ENCODE peak calls at places on chromosomes 3 and 15, in six cellular contexts. One of them, this sample, is unnamed.

GRCh38 chr15:46460426-46460825 is 825.6 kb downstream of the SQOR start:
- DNase-seq in left ventricle myocardium inferior: no peak
- DNase-seq in DND-41: no peak
- DNase-seq in cardiac muscle cell: no peak
- DNase-seq in colonic mucosa: no peak
- DNase-seq in WERI-Rb-1: no peak
- DNase-seq in this sample: no peak

GRCh38 chr3:49020335-49021212 is 1.3 kb upstream of the NDUFAF3 start:
- DNase-seq in left ventricle myocardium inferior: peak; percentile 62
- DNase-seq in DND-41: peak; percentile 43
- DNase-seq in cardiac muscle cell: no peak
- DNase-seq in colonic mucosa: peak; percentile 57
- DNase-seq in WERI-Rb-1: peak; percentile 60
- DNase-seq in this sample: peak; percentile 68

GRCh38 chr15:34708422-34708821 is 46.4 kb downstream of the GJD2 start:
- DNase-seq in left ventricle myocardium inferior: no peak
- DNase-seq in DND-41: no peak
- DNase-seq in cardiac muscle cell: peak; percentile 65
- DNase-seq in colonic mucosa: no peak
- DNase-seq in WERI-Rb-1: peak; percentile 17
- DNase-seq in this sample: no peak

GRCh38 chr3:134039161-134039862 is 9.6 kb upstream of the SLCO2A1 start:
- DNase-seq in left ventricle myocardium inferior: no peak
- DNase-seq in DND-41: no peak
- DNase-seq in cardiac muscle cell: peak; percentile 6
- DNase-seq in colonic mucosa: peak; percentile 87
- DNase-seq in WERI-Rb-1: peak; percentile 51
- DNase-seq in this sample: peak; percentile 84

GRCh38 chr15:49438970-49439631 is 16.1 kb downstream of the FGF7 start:
- DNase-seq in left ventricle myocardium inferior: peak; percentile 31
- DNase-seq in DND-41: no peak
- DNase-seq in cardiac muscle cell: peak; percentile 68
- DNase-seq in colonic mucosa: no peak
- DNase-seq in WERI-Rb-1: no peak
- DNase-seq in this sample: peak; percentile 23

GRCh38 chr3:16724487-16724886 is 119.3 kb upstream of the DAZL start:
- DNase-seq in left ventricle myocardium inferior: no peak
- DNase-seq in DND-41: no peak
- DNase-seq in cardiac muscle cell: peak; percentile 50
- DNase-seq in colonic mucosa: no peak
- DNase-seq in WERI-Rb-1: no peak
- DNase-seq in this sample: no peak

GRCh38 chr3:33810545-33810944 is 12.1 kb downstream of the PDCD6IP start:
- DNase-seq in left ventricle myocardium inferior: no peak
- DNase-seq in DND-41: no peak
- DNase-seq in cardiac muscle cell: no peak
- DNase-seq in colonic mucosa: no peak
- DNase-seq in WERI-Rb-1: no peak
- DNase-seq in this sample: no peak

GRCh38 chr3:94936023-94936580 is 873.2 kb downstream of the NSUN3 start:
- DNase-seq in left ventricle myocardium inferior: no peak
- DNase-seq in DND-41: no peak
- DNase-seq in cardiac muscle cell: no peak
- DNase-seq in colonic mucosa: no peak
- DNase-seq in WERI-Rb-1: no peak
- DNase-seq in this sample: no peak

GRCh38 chr3:16671690-16672089 is 66.5 kb upstream of the DAZL start:
- DNase-seq in left ventricle myocardium inferior: no peak
- DNase-seq in DND-41: no peak
- DNase-seq in cardiac muscle cell: no peak
- DNase-seq in colonic mucosa: no peak
- DNase-seq in WERI-Rb-1: no peak
- DNase-seq in this sample: no peak

GRCh38 chr3:70608434-70608833 is 296.0 kb upstream of the MDFIC2 start:
- DNase-seq in left ventricle myocardium inferior: no peak
- DNase-seq in DND-41: no peak
- DNase-seq in cardiac muscle cell: no peak
- DNase-seq in colonic mucosa: no peak
- DNase-seq in WERI-Rb-1: no peak
- DNase-seq in this sample: no peak

GRCh38 chr3:9745521-9745920 is 4.2 kb upstream of the OGG1 start:
- DNase-seq in left ventricle myocardium inferior: no peak
- DNase-seq in DND-41: no peak
- DNase-seq in cardiac muscle cell: no peak
- DNase-seq in colonic mucosa: no peak
- DNase-seq in WERI-Rb-1: no peak
- DNase-seq in this sample: no peak

GRCh38 chr3:172070799-172071198 is 31.4 kb downstream of the FNDC3B start:
- DNase-seq in left ventricle myocardium inferior: no peak
- DNase-seq in DND-41: no peak
- DNase-seq in cardiac muscle cell: no peak
- DNase-seq in colonic mucosa: no peak
- DNase-seq in WERI-Rb-1: no peak
- DNase-seq in this sample: no peak

GRCh38 chr3:25713316-25713967 is 48.7 kb upstream of the TOP2B start:
- DNase-seq in left ventricle myocardium inferior: no peak
- DNase-seq in DND-41: no peak
- DNase-seq in cardiac muscle cell: no peak
- DNase-seq in colonic mucosa: no peak
- DNase-seq in WERI-Rb-1: no peak
- DNase-seq in this sample: no peak

GRCh38 chr3:38131621-38132369 is 5.1 kb downstream of the ACAA1 start:
- DNase-seq in left ventricle myocardium inferior: no peak
- DNase-seq in DND-41: no peak
- DNase-seq in cardiac muscle cell: peak; percentile 56
- DNase-seq in colonic mucosa: peak; percentile 53
- DNase-seq in WERI-Rb-1: peak; percentile 75
- DNase-seq in this sample: peak; percentile 37

GRCh38 chr3:134366928-134367352 is 7.3 kb downstream of the AMOTL2 start:
- DNase-seq in left ventricle myocardium inferior: peak; percentile 62
- DNase-seq in DND-41: no peak
- DNase-seq in cardiac muscle cell: no peak
- DNase-seq in colonic mucosa: peak; percentile 22
- DNase-seq in WERI-Rb-1: no peak
- DNase-seq in this sample: no peak

GRCh38 chr3:157231071-157231470 is 71.1 kb upstream of the CCNL1 start:
- DNase-seq in left ventricle myocardium inferior: no peak
- DNase-seq in DND-41: no peak
- DNase-seq in cardiac muscle cell: peak; percentile 92
- DNase-seq in colonic mucosa: no peak
- DNase-seq in WERI-Rb-1: no peak
- DNase-seq in this sample: no peak

GRCh38 chr15:69825941-69826817 is 271.5 kb downstream of the TLE3 start:
- DNase-seq in left ventricle myocardium inferior: no peak
- DNase-seq in DND-41: no peak
- DNase-seq in cardiac muscle cell: no peak
- DNase-seq in colonic mucosa: no peak
- DNase-seq in WERI-Rb-1: peak; percentile 27
- DNase-seq in this sample: no peak

GRCh38 chr3:170421758-170422157 is 3.1 kb downstream of the CLDN11 start:
- DNase-seq in left ventricle myocardium inferior: no peak
- DNase-seq in DND-41: no peak
- DNase-seq in cardiac muscle cell: no peak
- DNase-seq in colonic mucosa: no peak
- DNase-seq in WERI-Rb-1: no peak
- DNase-seq in this sample: no peak

GRCh38 chr3:46368569-46368968 is 2.2 kb upstream of the CCR5 start:
- DNase-seq in left ventricle myocardium inferior: peak; percentile 41
- DNase-seq in DND-41: peak; percentile 53
- DNase-seq in cardiac muscle cell: peak; percentile 18
- DNase-seq in colonic mucosa: peak; percentile 47
- DNase-seq in WERI-Rb-1: no peak
- DNase-seq in this sample: peak; percentile 63

GRCh38 chr3:124246949-124247348 is 255.0 kb upstream of the ROPN1 start:
- DNase-seq in left ventricle myocardium inferior: no peak
- DNase-seq in DND-41: no peak
- DNase-seq in cardiac muscle cell: no peak
- DNase-seq in colonic mucosa: peak; percentile 36
- DNase-seq in WERI-Rb-1: peak; percentile 49
- DNase-seq in this sample: no peak

GRCh38 chr3:193894121-193894863 is 241.7 kb upstream of the HES1 start:
- DNase-seq in left ventricle myocardium inferior: peak; percentile 29
- DNase-seq in DND-41: no peak
- DNase-seq in cardiac muscle cell: peak; percentile 30
- DNase-seq in colonic mucosa: peak; percentile 68
- DNase-seq in WERI-Rb-1: no peak
- DNase-seq in this sample: peak; percentile 67

GRCh38 chr15:80825361-80826030 is 46.3 kb downstream of the CEMIP start:
- DNase-seq in left ventricle myocardium inferior: no peak
- DNase-seq in DND-41: no peak
- DNase-seq in cardiac muscle cell: peak; percentile 33
- DNase-seq in colonic mucosa: no peak
- DNase-seq in WERI-Rb-1: no peak
- DNase-seq in this sample: no peak

GRCh38 chr15:58330836-58331561 is 100.8 kb upstream of the LIPC start:
- DNase-seq in left ventricle myocardium inferior: no peak
- DNase-seq in DND-41: peak; percentile 49
- DNase-seq in cardiac muscle cell: peak; percentile 13
- DNase-seq in colonic mucosa: no peak
- DNase-seq in WERI-Rb-1: no peak
- DNase-seq in this sample: no peak

GRCh38 chr3:39103324-39103693 is 4.1 kb downstream of the GORASP1 start:
- DNase-seq in left ventricle myocardium inferior: no peak
- DNase-seq in DND-41: no peak
- DNase-seq in cardiac muscle cell: no peak
- DNase-seq in colonic mucosa: no peak
- DNase-seq in WERI-Rb-1: no peak
- DNase-seq in this sample: no peak

GRCh38 chr15:40054746-40055575 is 16.0 kb upstream of the SRP14 start:
- DNase-seq in left ventricle myocardium inferior: no peak
- DNase-seq in DND-41: peak; percentile 91
- DNase-seq in cardiac muscle cell: no peak
- DNase-seq in colonic mucosa: peak; percentile 58
- DNase-seq in WERI-Rb-1: no peak
- DNase-seq in this sample: peak; percentile 67

GRCh38 chr3:183266454-183266853 is 13.4 kb downstream of the B3GNT5 start:
- DNase-seq in left ventricle myocardium inferior: no peak
- DNase-seq in DND-41: no peak
- DNase-seq in cardiac muscle cell: no peak
- DNase-seq in colonic mucosa: no peak
- DNase-seq in WERI-Rb-1: no peak
- DNase-seq in this sample: no peak

GRCh38 chr3:160448845-160449659 is 534 bp downstream of the TRIM59 start:
- DNase-seq in left ventricle myocardium inferior: no peak
- DNase-seq in DND-41: no peak
- DNase-seq in cardiac muscle cell: peak; percentile 65
- DNase-seq in colonic mucosa: no peak
- DNase-seq in WERI-Rb-1: no peak
- DNase-seq in this sample: no peak

GRCh38 chr3:160446522-160447056 is 3.0 kb downstream of the TRIM59 start:
- DNase-seq in left ventricle myocardium inferior: no peak
- DNase-seq in DND-41: no peak
- DNase-seq in cardiac muscle cell: no peak
- DNase-seq in colonic mucosa: no peak
- DNase-seq in WERI-Rb-1: no peak
- DNase-seq in this sample: no peak

GRCh38 chr3:160449660-160450598 is at the start of gene TRIM59:
- DNase-seq in left ventricle myocardium inferior: peak; percentile 75
- DNase-seq in DND-41: no peak
- DNase-seq in cardiac muscle cell: peak; percentile 98
- DNase-seq in colonic mucosa: peak; percentile 95
- DNase-seq in WERI-Rb-1: no peak
- DNase-seq in this sample: peak; percentile 96

GRCh38 chr3:160445854-160446253 is 3.7 kb downstream of the TRIM59 start:
- DNase-seq in left ventricle myocardium inferior: no peak
- DNase-seq in DND-41: no peak
- DNase-seq in cardiac muscle cell: no peak
- DNase-seq in colonic mucosa: no peak
- DNase-seq in WERI-Rb-1: no peak
- DNase-seq in this sample: no peak

GRCh38 chr3:160447544-160447943 is 2.0 kb downstream of the TRIM59 start:
- DNase-seq in left ventricle myocardium inferior: no peak
- DNase-seq in DND-41: no peak
- DNase-seq in cardiac muscle cell: peak; percentile 20
- DNase-seq in colonic mucosa: no peak
- DNase-seq in WERI-Rb-1: no peak
- DNase-seq in this sample: no peak
- H3K4me3 ChIP-seq in left ventricle myocardium inferior: no peak overlapping the region
- H3K4me3 ChIP-seq in DND-41: no peak overlapping the region
- H3K4me3 ChIP-seq in cardiac muscle cell: peak overlapping the region; percentile 50
- H3K4me3 ChIP-seq in colonic mucosa: no peak overlapping the region
- H3K4me3 ChIP-seq in WERI-Rb-1: no peak overlapping the region
- H3K4me3 ChIP-seq in this sample: no peak overlapping the region

GRCh38 chr15:86690566-86690965 is 610.9 kb downstream of the AGBL1 start:
- DNase-seq in left ventricle myocardium inferior: no peak
- DNase-seq in DND-41: no peak
- DNase-seq in cardiac muscle cell: no peak
- DNase-seq in colonic mucosa: no peak
- DNase-seq in WERI-Rb-1: no peak
- DNase-seq in this sample: no peak

GRCh38 chr15:86685263-86685662 is 605.6 kb downstream of the AGBL1 start:
- DNase-seq in left ventricle myocardium inferior: no peak
- DNase-seq in DND-41: no peak
- DNase-seq in cardiac muscle cell: no peak
- DNase-seq in colonic mucosa: no peak
- DNase-seq in WERI-Rb-1: no peak
- DNase-seq in this sample: no peak

DNA sequence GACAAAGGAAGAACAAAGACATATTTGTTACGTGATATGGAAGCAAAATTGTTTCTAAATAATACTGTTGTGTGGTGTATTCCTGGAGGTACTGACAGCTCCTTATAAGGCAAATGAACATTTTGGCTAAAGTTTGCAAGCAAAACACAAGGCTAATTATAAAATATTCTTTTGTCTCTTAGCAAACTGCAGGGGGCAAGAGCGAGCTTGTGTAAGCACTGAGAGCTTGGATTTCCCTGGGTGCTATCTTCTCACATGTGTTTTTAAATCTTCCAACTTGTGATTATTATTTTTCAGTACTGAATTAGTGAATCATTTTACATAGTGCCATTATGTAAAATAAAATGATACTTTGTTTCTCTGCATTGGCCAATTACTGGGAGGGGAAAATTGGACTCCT is 611.4 kb downstream of the AGBL1 start:
- DNase-seq in left ventricle myocardium inferior: no peak
- DNase-seq in DND-41: no peak
- DNase-seq in cardiac muscle cell: no peak
- DNase-seq in colonic mucosa: no peak
- DNase-seq in WERI-Rb-1: peak; percentile 7
- DNase-seq in this sample: no peak
- TF ChIP-seq CTCF in left ventricle myocardium inferior: peak; percentile 42
- TF ChIP-seq CTCF in DND-41: no peak
- TF ChIP-seq CTCF in cardiac muscle cell: no peak
- TF ChIP-seq CTCF in colonic mucosa: no peak
- TF ChIP-seq CTCF in WERI-Rb-1: no peak
- TF ChIP-seq CTCF in this sample: no peak

GRCh38 chr3:196754215-196754937 is 14.7 kb downstream of the PAK2 start:
- DNase-seq in left ventricle myocardium inferior: no peak
- DNase-seq in DND-41: no peak
- DNase-seq in cardiac muscle cell: peak; percentile 14
- DNase-seq in colonic mucosa: peak; percentile 63
- DNase-seq in WERI-Rb-1: no peak
- DNase-seq in this sample: peak; percentile 62
- H3K9me3 ChIP-seq in left ventricle myocardium inferior: peaks cover 15% of the 10 kb centered on the region
- H3K9me3 ChIP-seq in DND-41: peaks cover 25% of the 10 kb centered on the region
- H3K9me3 ChIP-seq in cardiac muscle cell: no peaks in the 10 kb centered on the region
- H3K9me3 ChIP-seq in colonic mucosa: no peaks in the 10 kb centered on the region
- H3K9me3 ChIP-seq in WERI-Rb-1: no peaks in the 10 kb centered on the region
- H3K9me3 ChIP-seq in this sample: peaks cover 5% of the 10 kb centered on the region

GRCh38 chr3:53633197-53633787 is 138.9 kb downstream of the CACNA1D start:
- DNase-seq in left ventricle myocardium inferior: no peak
- DNase-seq in DND-41: no peak
- DNase-seq in cardiac muscle cell: no peak
- DNase-seq in colonic mucosa: peak; percentile 28
- DNase-seq in WERI-Rb-1: no peak
- DNase-seq in this sample: peak; percentile 37
- H3K4me3 ChIP-seq in left ventricle myocardium inferior: no peak overlapping the region
- H3K4me3 ChIP-seq in DND-41: no peak overlapping the region
- H3K4me3 ChIP-seq in cardiac muscle cell: no peak overlapping the region
- H3K4me3 ChIP-seq in colonic mucosa: no peak overlapping the region
- H3K4me3 ChIP-seq in WERI-Rb-1: no peak overlapping the region
- H3K4me3 ChIP-seq in this sample: no peak overlapping the region

This sample was measured in mucosa of descending colon.